ENCODE peak calls at places on chromosomes 13 and 19, in five cellular contexts. One of them, this sample, is unnamed.

GRCh38 chr19:372306-372890 is 27.8 kb upstream of the MIER2 start:
- DNase-seq in D341Med: no peak
- DNase-seq in IMR-90: peak
- DNase-seq in heart right ventricle: peak
- DNase-seq in activated CD8-positive, alpha-beta T cell treated with anti-CD3 and anti-CD28 coated beads for 36 hours: no peak
- DNase-seq in this sample: no peak

GRCh38 chr19:41324231-41324702 is 14.3 kb downstream of the CCDC97 start:
- DNase-seq in IMR-90: no peak
- DNase-seq in heart right ventricle: no peak
- DNase-seq in D341Med: no peak
- DNase-seq in activated CD8-positive, alpha-beta T cell treated with anti-CD3 and anti-CD28 coated beads for 36 hours: no peak
- DNase-seq in this sample: no peak

GRCh38 chr13:30857018-30857417 is 49.1 kb upstream of the MEDAG start:
- DNase-seq in IMR-90: no peak
- DNase-seq in activated CD8-positive, alpha-beta T cell treated with anti-CD3 and anti-CD28 coated beads for 36 hours: no peak
- DNase-seq in heart right ventricle: no peak
- DNase-seq in D341Med: no peak
- DNase-seq in this sample: no peak

GRCh38 chr19:35925501-35925900 is 10.7 kb upstream of the LRFN3 start:
- DNase-seq in IMR-90: no peak
- DNase-seq in activated CD8-positive, alpha-beta T cell treated with anti-CD3 and anti-CD28 coated beads for 36 hours: no peak
- DNase-seq in D341Med: no peak
- DNase-seq in heart right ventricle: no peak
- DNase-seq in this sample: no peak

GRCh38 chr13:29991343-29991742 is 140.9 kb upstream of the UBL3 start:
- DNase-seq in D341Med: no peak
- DNase-seq in IMR-90: peak
- DNase-seq in activated CD8-positive, alpha-beta T cell treated with anti-CD3 and anti-CD28 coated beads for 36 hours: no peak
- DNase-seq in heart right ventricle: no peak
- DNase-seq in this sample: no peak

GRCh38 chr13:78719367-78719766 is 60.4 kb upstream of the OBI1 start:
- DNase-seq in IMR-90: no peak
- DNase-seq in D341Med: no peak
- DNase-seq in activated CD8-positive, alpha-beta T cell treated with anti-CD3 and anti-CD28 coated beads for 36 hours: no peak
- DNase-seq in heart right ventricle: no peak
- DNase-seq in this sample: no peak

GRCh38 chr19:21221653-21222052 is 79.8 kb downstream of the ZNF431 start:
- DNase-seq in activated CD8-positive, alpha-beta T cell treated with anti-CD3 and anti-CD28 coated beads for 36 hours: no peak
- DNase-seq in heart right ventricle: no peak
- DNase-seq in D341Med: no peak
- DNase-seq in IMR-90: no peak
- DNase-seq in this sample: no peak

GRCh38 chr19:41601771-41602170 is 25.1 kb downstream of the CEACAM4 start:
- DNase-seq in D341Med: no peak
- DNase-seq in activated CD8-positive, alpha-beta T cell treated with anti-CD3 and anti-CD28 coated beads for 36 hours: no peak
- DNase-seq in heart right ventricle: no peak
- DNase-seq in IMR-90: no peak
- DNase-seq in this sample: no peak

GRCh38 chr13:27578121-27579030 is 42.0 kb downstream of the LNX2 start:
- DNase-seq in heart right ventricle: no peak
- DNase-seq in activated CD8-positive, alpha-beta T cell treated with anti-CD3 and anti-CD28 coated beads for 36 hours: no peak
- DNase-seq in D341Med: no peak
- DNase-seq in IMR-90: peak
- DNase-seq in this sample: no peak

GRCh38 chr13:51235756-51236564 is 13.8 kb downstream of the FAM124A start:
- DNase-seq in D341Med: no peak
- DNase-seq in activated CD8-positive, alpha-beta T cell treated with anti-CD3 and anti-CD28 coated beads for 36 hours: no peak
- DNase-seq in IMR-90: no peak
- DNase-seq in heart right ventricle: no peak
- DNase-seq in this sample: no peak

GRCh38 chr13:97125051-97125809 is 96.9 kb upstream of the MBNL2 start:
- DNase-seq in activated CD8-positive, alpha-beta T cell treated with anti-CD3 and anti-CD28 coated beads for 36 hours: peak
- DNase-seq in IMR-90: peak
- DNase-seq in D341Med: peak
- DNase-seq in heart right ventricle: no peak
- DNase-seq in this sample: no peak

GRCh38 chr19:4578552-4579248 is 19.2 kb upstream of the SEMA6B start:
- DNase-seq in heart right ventricle: no peak
- DNase-seq in activated CD8-positive, alpha-beta T cell treated with anti-CD3 and anti-CD28 coated beads for 36 hours: no peak
- DNase-seq in D341Med: peak
- DNase-seq in IMR-90: no peak
- DNase-seq in this sample: no peak

GRCh38 chr19:11451942-11452813 is 16.7 kb downstream of the PRKCSH start:
- DNase-seq in heart right ventricle: no peak
- DNase-seq in IMR-90: no peak
- DNase-seq in activated CD8-positive, alpha-beta T cell treated with anti-CD3 and anti-CD28 coated beads for 36 hours: peak
- DNase-seq in D341Med: peak
- DNase-seq in this sample: no peak

GRCh38 chr19:58145849-58146248 is 4.7 kb downstream of the ZNF329 start:
- DNase-seq in activated CD8-positive, alpha-beta T cell treated with anti-CD3 and anti-CD28 coated beads for 36 hours: no peak
- DNase-seq in D341Med: no peak
- DNase-seq in IMR-90: no peak
- DNase-seq in heart right ventricle: no peak
- DNase-seq in this sample: no peak

GRCh38 chr19:15452111-15453047 is 2.6 kb upstream of the WIZ start:
- DNase-seq in D341Med: peak
- DNase-seq in activated CD8-positive, alpha-beta T cell treated with anti-CD3 and anti-CD28 coated beads for 36 hours: peak
- DNase-seq in heart right ventricle: peak
- DNase-seq in IMR-90: peak
- DNase-seq in this sample: no peak

GRCh38 chr19:801030-801860 is 4.0 kb downstream of the PTBP1 start:
- DNase-seq in heart right ventricle: peak
- DNase-seq in D341Med: peak
- DNase-seq in activated CD8-positive, alpha-beta T cell treated with anti-CD3 and anti-CD28 coated beads for 36 hours: peak
- DNase-seq in IMR-90: no peak
- DNase-seq in this sample: no peak

GRCh38 chr19:3210347-3211017 is 14.0 kb upstream of the CELF5 start:
- DNase-seq in heart right ventricle: no peak
- DNase-seq in IMR-90: no peak
- DNase-seq in activated CD8-positive, alpha-beta T cell treated with anti-CD3 and anti-CD28 coated beads for 36 hours: peak
- DNase-seq in D341Med: peak
- DNase-seq in this sample: peak

GRCh38 chr19:17489392-17490030 is 19.2 kb downstream of the SLC27A1 start:
- DNase-seq in IMR-90: no peak
- DNase-seq in heart right ventricle: no peak
- DNase-seq in activated CD8-positive, alpha-beta T cell treated with anti-CD3 and anti-CD28 coated beads for 36 hours: no peak
- DNase-seq in D341Med: no peak
- DNase-seq in this sample: no peak

GRCh38 chr19:31538879-31539278 is 189.6 kb upstream of the TSHZ3 start:
- DNase-seq in IMR-90: no peak
- DNase-seq in activated CD8-positive, alpha-beta T cell treated with anti-CD3 and anti-CD28 coated beads for 36 hours: no peak
- DNase-seq in D341Med: peak
- DNase-seq in heart right ventricle: no peak
- DNase-seq in this sample: no peak

GRCh38 chr13:47945738-47946137 is 55.3 kb downstream of the SUCLA2 start:
- DNase-seq in heart right ventricle: no peak
- DNase-seq in IMR-90: peak
- DNase-seq in activated CD8-positive, alpha-beta T cell treated with anti-CD3 and anti-CD28 coated beads for 36 hours: no peak
- DNase-seq in D341Med: no peak
- DNase-seq in this sample: no peak

GRCh38 chr13:99033814-99034213 is 56.0 kb upstream of the DOCK9 start:
- DNase-seq in IMR-90: peak
- DNase-seq in heart right ventricle: no peak
- DNase-seq in activated CD8-positive, alpha-beta T cell treated with anti-CD3 and anti-CD28 coated beads for 36 hours: no peak
- DNase-seq in D341Med: no peak
- DNase-seq in this sample: no peak

GRCh38 chr19:55494172-55494761 is 6.0 kb downstream of the SSC5D start:
- DNase-seq in activated CD8-positive, alpha-beta T cell treated with anti-CD3 and anti-CD28 coated beads for 36 hours: peak
- DNase-seq in IMR-90: peak
- DNase-seq in heart right ventricle: peak
- DNase-seq in D341Med: peak
- DNase-seq in this sample: no peak

GRCh38 chr19:13597625-13598024 is 91.3 kb upstream of the CACNA1A start:
- DNase-seq in IMR-90: peak
- DNase-seq in D341Med: peak
- DNase-seq in activated CD8-positive, alpha-beta T cell treated with anti-CD3 and anti-CD28 coated beads for 36 hours: peak
- DNase-seq in heart right ventricle: peak
- DNase-seq in this sample: peak

GRCh38 chr19:42023121-42023942 is 29.3 kb upstream of the ATP1A3 start:
- DNase-seq in IMR-90: peak
- DNase-seq in activated CD8-positive, alpha-beta T cell treated with anti-CD3 and anti-CD28 coated beads for 36 hours: peak
- DNase-seq in heart right ventricle: no peak
- DNase-seq in D341Med: no peak
- DNase-seq in this sample: no peak

GRCh38 chr19:42293539-42293938 is 8.4 kb upstream of the PRR19 start:
- DNase-seq in activated CD8-positive, alpha-beta T cell treated with anti-CD3 and anti-CD28 coated beads for 36 hours: no peak
- DNase-seq in heart right ventricle: no peak
- DNase-seq in IMR-90: no peak
- DNase-seq in D341Med: no peak
- DNase-seq in this sample: no peak

GRCh38 chr19:42242512-42243409 is at the start of gene GSK3A:
- DNase-seq in IMR-90: peak
- DNase-seq in activated CD8-positive, alpha-beta T cell treated with anti-CD3 and anti-CD28 coated beads for 36 hours: peak
- DNase-seq in D341Med: peak
- DNase-seq in heart right ventricle: peak
- DNase-seq in this sample: peak

GRCh38 chr19:875265-875879 is 15.9 kb downstream of the CFD start:
- DNase-seq in D341Med: no peak
- DNase-seq in heart right ventricle: no peak
- DNase-seq in IMR-90: no peak
- DNase-seq in activated CD8-positive, alpha-beta T cell treated with anti-CD3 and anti-CD28 coated beads for 36 hours: no peak
- DNase-seq in this sample: no peak

This sample was measured in B cell.